ENCODE peak calls at places on chromosomes 12 and 14, in seven cellular contexts. L is omental fat pad, E is EH, B is RPMI7951, Z is NCI-H510A treated with DMSO at 0.1 percent for 48 hours, V is occipital lobe, O is Calu3. S is an unnamed sample.

GRCh38 chr14:84390010-84390409 is 1139.9 kb upstream of the FLRT2 start:
- DNase-seq in L (no peak), E (no peak), B (no peak), Z (no peak), V (no peak), O (no peak), S (no peak)

GRCh38 chr12:53069621-53070410 is 9.4 kb downstream of the SPRYD3 start:
- DNase-seq in L (no peak), E (no peak), B (no peak), Z (no peak), V (no peak), O (no peak), S (no peak)

GRCh38 chr12:442235-442884 is 17.4 kb upstream of the B4GALNT3 start:
- DNase-seq in L (no peak), E (peak), B (peak), Z (peak), V (peak), O (peak), S (peak)

GRCh38 chr12:74337951-74338350 is 199.7 kb upstream of the ATXN7L3B start:
- DNase-seq in L (no peak), E (peak), B (peak), Z (no peak), V (no peak), O (peak), S (no peak)

GRCh38 chr14:64760916-64761315 is 56.7 kb downstream of the PLEKHG3 start:
- DNase-seq in L (no peak), E (no peak), B (no peak), Z (no peak), V (no peak), O (no peak), S (no peak)

GRCh38 chr14:65214741-65215140 is 112.4 kb upstream of the MAX start:
- DNase-seq in L (no peak), E (no peak), B (no peak), Z (no peak), V (no peak), O (no peak), S (no peak)

GRCh38 chr12:132170094-132170636 is 25.9 kb downstream of the NOC4L start:
- DNase-seq in L (no peak), E (peak), B (no peak), Z (no peak), V (no peak), O (no peak), S (no peak)

GRCh38 chr14:101843665-101844064 is 82.2 kb downstream of the PPP2R5C start:
- DNase-seq in L (no peak), E (no peak), B (no peak), Z (no peak), V (no peak), O (peak), S (no peak)